ENCODE peak calls at places on chromosomes 7 and 10, in six cellular contexts. One of them, this sample, is unnamed.
A peak's percentile ranks its signal among the peaks of the same experiment; 100 is the strongest.

GRCh38 chr7:29879609-29880008 is 73.3 kb downstream of the WIPF3 start:
- DNase-seq in stimulated activated CD8-positive, alpha-beta memory T cell treated with anti-CD3 and anti-CD28 coated beads, Interleukin-7, amount 100 ng/mL, for 4 hours: no peak
- DNase-seq in LoVo: no peak
- DNase-seq in endodermal cell: no peak
- DNase-seq in thyroid gland: no peak
- DNase-seq in Panc1: no peak
- DNase-seq in this sample: no peak

GRCh38 chr10:7704360-7704759 is 1.2 kb downstream of the ITIH2 start:
- DNase-seq in thyroid gland: no peak
- DNase-seq in stimulated activated CD8-positive, alpha-beta memory T cell treated with anti-CD3 and anti-CD28 coated beads, Interleukin-7, amount 100 ng/mL, for 4 hours: no peak
- DNase-seq in endodermal cell: no peak
- DNase-seq in Panc1: no peak
- DNase-seq in LoVo: no peak
- DNase-seq in this sample: no peak

GRCh38 chr10:59684006-59684405 is 25.6 kb downstream of the SLC16A9 start:
- DNase-seq in endodermal cell: no peak
- DNase-seq in Panc1: no peak
- DNase-seq in LoVo: no peak
- DNase-seq in stimulated activated CD8-positive, alpha-beta memory T cell treated with anti-CD3 and anti-CD28 coated beads, Interleukin-7, amount 100 ng/mL, for 4 hours: no peak
- DNase-seq in thyroid gland: no peak
- DNase-seq in this sample: no peak

GRCh38 chr7:76071316-76072242 is 23.7 kb downstream of the MDH2 start:
- DNase-seq in Panc1: no peak
- DNase-seq in endodermal cell: peak; percentile 67
- DNase-seq in stimulated activated CD8-positive, alpha-beta memory T cell treated with anti-CD3 and anti-CD28 coated beads, Interleukin-7, amount 100 ng/mL, for 4 hours: no peak
- DNase-seq in LoVo: no peak
- DNase-seq in thyroid gland: no peak
- DNase-seq in this sample: no peak

GRCh38 chr10:106941297-106942034 is 223.0 kb downstream of the SORCS1 start:
- DNase-seq in LoVo: no peak
- DNase-seq in endodermal cell: no peak
- DNase-seq in thyroid gland: no peak
- DNase-seq in Panc1: no peak
- DNase-seq in stimulated activated CD8-positive, alpha-beta memory T cell treated with anti-CD3 and anti-CD28 coated beads, Interleukin-7, amount 100 ng/mL, for 4 hours: no peak
- DNase-seq in this sample: no peak

GRCh38 chr10:122233857-122234348 is 37.2 kb upstream of the BTBD16 start:
- DNase-seq in Panc1: no peak
- DNase-seq in endodermal cell: no peak
- DNase-seq in LoVo: no peak
- DNase-seq in thyroid gland: no peak
- DNase-seq in stimulated activated CD8-positive, alpha-beta memory T cell treated with anti-CD3 and anti-CD28 coated beads, Interleukin-7, amount 100 ng/mL, for 4 hours: no peak
- DNase-seq in this sample: no peak

GRCh38 chr10:17237915-17238444 is 9.9 kb downstream of the VIM start:
- DNase-seq in LoVo: no peak
- DNase-seq in thyroid gland: no peak
- DNase-seq in stimulated activated CD8-positive, alpha-beta memory T cell treated with anti-CD3 and anti-CD28 coated beads, Interleukin-7, amount 100 ng/mL, for 4 hours: no peak
- DNase-seq in Panc1: no peak
- DNase-seq in endodermal cell: no peak
- DNase-seq in this sample: no peak

GRCh38 chr7:34772296-34772695 is 114.3 kb downstream of the NPSR1 start:
- DNase-seq in Panc1: no peak
- DNase-seq in stimulated activated CD8-positive, alpha-beta memory T cell treated with anti-CD3 and anti-CD28 coated beads, Interleukin-7, amount 100 ng/mL, for 4 hours: no peak
- DNase-seq in endodermal cell: no peak
- DNase-seq in LoVo: no peak
- DNase-seq in thyroid gland: no peak
- DNase-seq in this sample: no peak

GRCh38 chr10:102796407-102797176 is 40.6 kb downstream of the CYP17A1 start:
- DNase-seq in LoVo: no peak
- DNase-seq in endodermal cell: no peak
- DNase-seq in thyroid gland: peak; percentile 83
- DNase-seq in Panc1: no peak
- DNase-seq in stimulated activated CD8-positive, alpha-beta memory T cell treated with anti-CD3 and anti-CD28 coated beads, Interleukin-7, amount 100 ng/mL, for 4 hours: peak; percentile 54
- DNase-seq in this sample: no peak

GRCh38 chr7:20754001-20754400 is 32.7 kb downstream of the SP8 start:
- DNase-seq in thyroid gland: no peak
- DNase-seq in endodermal cell: no peak
- DNase-seq in Panc1: no peak
- DNase-seq in LoVo: no peak
- DNase-seq in stimulated activated CD8-positive, alpha-beta memory T cell treated with anti-CD3 and anti-CD28 coated beads, Interleukin-7, amount 100 ng/mL, for 4 hours: no peak
- DNase-seq in this sample: no peak

GRCh38 chr7:102834999-102835398 is 77.8 kb upstream of the LRRC17 start:
- DNase-seq in thyroid gland: no peak
- DNase-seq in Panc1: peak; percentile 50
- DNase-seq in LoVo: no peak
- DNase-seq in endodermal cell: no peak
- DNase-seq in stimulated activated CD8-positive, alpha-beta memory T cell treated with anti-CD3 and anti-CD28 coated beads, Interleukin-7, amount 100 ng/mL, for 4 hours: no peak
- DNase-seq in this sample: peak; percentile 76

GRCh38 chr10:43043773-43044394 is 33.0 kb upstream of the RET start:
- DNase-seq in endodermal cell: peak; percentile 51
- DNase-seq in stimulated activated CD8-positive, alpha-beta memory T cell treated with anti-CD3 and anti-CD28 coated beads, Interleukin-7, amount 100 ng/mL, for 4 hours: no peak
- DNase-seq in Panc1: no peak
- DNase-seq in thyroid gland: no peak
- DNase-seq in LoVo: no peak
- DNase-seq in this sample: no peak

GRCh38 chr10:44976352-44977198 is 2.0 kb downstream of the DEPP1 start:
- DNase-seq in endodermal cell: no peak
- DNase-seq in Panc1: no peak
- DNase-seq in stimulated activated CD8-positive, alpha-beta memory T cell treated with anti-CD3 and anti-CD28 coated beads, Interleukin-7, amount 100 ng/mL, for 4 hours: no peak
- DNase-seq in thyroid gland: no peak
- DNase-seq in LoVo: no peak
- DNase-seq in this sample: no peak

This sample was measured in RWPE1.